ENCODE peak calls at places on chromosomes 6 and 20, in four cellular contexts. One of them, this sample, is unnamed.
A peak's percentile ranks its signal among the peaks of the same experiment; 100 is the strongest.

GRCh38 chr20:62804632-62805364 is at the start of gene OGFR:
- DNase-seq in breast epithelium: no peak
- DNase-seq in stomach: peak; percentile 69
- DNase-seq in HCT116: no peak
- DNase-seq in this sample: no peak

GRCh38 chr20:64063389-64064144 is 569 bp downstream of the TCEA2 start:
- DNase-seq in stomach: no peak
- DNase-seq in breast epithelium: peak; percentile 40
- DNase-seq in HCT116: no peak
- DNase-seq in this sample: no peak

GRCh38 chr20:6765469-6766058 is 1.9 kb upstream of the BMP2 start:
- DNase-seq in HCT116: peak; percentile 19
- DNase-seq in breast epithelium: no peak
- DNase-seq in stomach: no peak
- DNase-seq in this sample: no peak

GRCh38 chr20:20731945-20732296 is 19.5 kb upstream of the RALGAPA2 start:
- DNase-seq in stomach: no peak
- DNase-seq in breast epithelium: no peak
- DNase-seq in HCT116: no peak
- DNase-seq in this sample: no peak

GRCh38 chr6:126267621-126268020 is 72.3 kb upstream of the CENPW start:
- DNase-seq in HCT116: no peak
- DNase-seq in stomach: no peak
- DNase-seq in breast epithelium: no peak
- DNase-seq in this sample: no peak

GRCh38 chr20:20666359-20666758 is 46.1 kb downstream of the RALGAPA2 start:
- DNase-seq in stomach: no peak
- DNase-seq in breast epithelium: no peak
- DNase-seq in HCT116: no peak
- DNase-seq in this sample: no peak

GRCh38 chr20:63782521-63782971 is 43.0 kb downstream of the SLC2A4RG start:
- DNase-seq in HCT116: no peak
- DNase-seq in stomach: no peak
- DNase-seq in breast epithelium: no peak
- DNase-seq in this sample: no peak

GRCh38 chr6:158086054-158086705 is 81.9 kb downstream of the SERAC1 start:
- DNase-seq in HCT116: no peak
- DNase-seq in stomach: no peak
- DNase-seq in breast epithelium: no peak
- DNase-seq in this sample: no peak

GRCh38 chr20:2385026-2385425 is 4.3 kb downstream of the TGM6 start:
- DNase-seq in breast epithelium: no peak
- DNase-seq in stomach: no peak
- DNase-seq in HCT116: no peak
- DNase-seq in this sample: no peak

GRCh38 chr6:21729431-21729830 is 135.9 kb downstream of the SOX4 start:
- DNase-seq in stomach: no peak
- DNase-seq in breast epithelium: peak; percentile 74
- DNase-seq in HCT116: no peak
- DNase-seq in this sample: no peak

DNA sequence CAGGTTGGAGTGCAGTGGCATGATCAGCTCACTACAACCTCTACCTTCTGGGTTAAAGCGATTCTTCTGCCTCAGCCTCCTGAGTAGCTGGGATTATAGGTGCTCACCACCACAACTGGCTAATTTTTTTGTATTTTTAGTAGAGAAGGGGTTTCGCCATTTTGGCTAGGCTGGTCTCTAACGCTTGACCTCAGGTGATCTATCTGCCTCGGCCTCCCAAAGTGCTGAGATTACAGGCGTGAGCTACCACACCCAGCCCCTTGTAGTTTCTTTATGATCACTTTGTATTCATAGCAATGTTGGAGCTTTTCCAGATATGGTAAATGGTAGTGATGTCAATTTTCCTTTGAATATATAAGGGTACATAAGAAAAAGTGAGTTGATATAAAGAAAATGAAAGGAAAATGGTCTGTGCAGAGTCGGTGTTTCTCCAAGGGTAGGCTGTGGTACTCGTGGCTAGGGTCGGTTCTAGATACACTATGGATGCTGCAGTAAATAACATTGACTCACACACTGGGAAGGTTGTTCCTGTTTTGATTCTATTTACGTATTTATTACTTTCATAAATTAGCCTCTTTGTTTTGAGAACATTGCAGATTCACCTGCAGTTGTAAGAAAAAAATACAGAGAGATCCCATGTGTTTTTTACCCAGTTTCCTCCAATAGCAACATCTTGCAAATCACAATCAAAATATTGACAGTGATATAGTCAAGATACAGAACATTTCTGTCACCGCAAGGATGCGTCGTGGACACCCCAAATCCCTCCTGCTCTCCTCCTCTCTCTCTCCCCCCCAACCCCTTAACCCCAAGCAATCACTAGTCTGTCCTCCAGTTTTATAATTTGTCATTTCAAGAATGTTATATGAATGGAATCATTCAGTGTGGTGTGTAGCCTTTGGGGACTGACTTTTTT is 2.4 kb downstream of the ZNF831 start:
- DNase-seq in HCT116: no peak
- DNase-seq in breast epithelium: no peak
- DNase-seq in stomach: no peak
- DNase-seq in this sample: no peak
- H3K4me3 ChIP-seq in HCT116: no peak overlapping the region
- H3K4me3 ChIP-seq in breast epithelium: no peak overlapping the region
- H3K4me3 ChIP-seq in stomach: no peak overlapping the region
- H3K4me3 ChIP-seq in this sample: no peak overlapping the region

GRCh38 chr20:58906894-58907293 is 54.4 kb downstream of the GNAS start:
- DNase-seq in stomach: peak; percentile 57
- DNase-seq in HCT116: no peak
- DNase-seq in breast epithelium: no peak
- DNase-seq in this sample: no peak
- TF ChIP-seq POLR2AphosphoS5 in stomach: peak; percentile 60
- TF ChIP-seq POLR2AphosphoS5 in HCT116: no peak
- TF ChIP-seq POLR2AphosphoS5 in breast epithelium: no peak
- TF ChIP-seq POLR2AphosphoS5 in this sample: no peak

DNA sequence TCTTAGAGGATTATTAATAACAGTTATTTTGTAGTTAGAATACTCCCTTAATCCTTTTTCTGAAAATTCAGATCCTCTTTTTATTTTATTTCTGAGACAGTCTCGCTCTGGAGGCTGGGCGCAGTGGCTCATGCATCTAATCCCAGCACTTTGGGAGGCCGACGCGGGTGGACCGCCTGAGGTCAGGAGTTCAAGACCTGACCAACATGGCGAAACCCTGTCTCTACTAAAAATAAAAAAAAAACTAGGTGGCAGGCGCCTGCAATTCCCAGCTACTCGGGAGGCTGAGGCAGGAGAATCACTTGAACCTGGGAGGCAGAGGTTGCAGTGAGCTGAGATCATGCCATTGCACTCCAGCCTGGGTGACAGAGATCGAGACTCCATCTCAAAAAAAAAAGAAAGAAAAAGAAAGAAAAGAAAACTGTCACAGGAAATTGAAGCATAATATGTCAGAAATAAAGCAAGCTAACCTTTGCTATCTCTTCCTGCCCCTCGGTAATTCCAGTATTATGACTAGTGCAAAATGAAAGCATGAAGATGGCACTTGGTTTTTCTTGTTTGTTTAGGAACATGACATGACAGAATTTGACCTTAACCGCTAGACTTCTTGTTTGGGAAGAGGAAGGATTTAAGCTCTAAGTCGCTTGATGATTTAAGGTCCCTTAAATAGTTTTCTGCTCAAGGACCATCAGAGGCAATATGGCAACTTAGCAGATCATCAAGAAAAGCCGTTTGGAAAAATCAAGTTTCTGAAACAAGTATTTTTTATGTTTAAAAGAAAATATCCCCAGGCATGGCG is 1.8 kb upstream of the RBM39 start:
- DNase-seq in stomach: no peak
- DNase-seq in breast epithelium: peak; percentile 17
- DNase-seq in HCT116: no peak
- DNase-seq in this sample: no peak
- H3K4me3 ChIP-seq in stomach: no peak overlapping the region
- H3K4me3 ChIP-seq in breast epithelium: no peak overlapping the region
- H3K4me3 ChIP-seq in HCT116: peak overlapping the region; percentile 90
- H3K4me3 ChIP-seq in this sample: no peak overlapping the region

GRCh38 chr20:5716953-5717352 is 33.2 kb upstream of the SHLD1 start:
- DNase-seq in HCT116: no peak
- DNase-seq in stomach: no peak
- DNase-seq in breast epithelium: no peak
- DNase-seq in this sample: no peak

GRCh38 chr20:5720696-5721095 is 29.5 kb upstream of the SHLD1 start:
- DNase-seq in breast epithelium: no peak
- DNase-seq in stomach: no peak
- DNase-seq in HCT116: no peak
- DNase-seq in this sample: no peak

GRCh38 chr20:5715068-5715841 is 34.9 kb upstream of the SHLD1 start:
- DNase-seq in breast epithelium: no peak
- DNase-seq in HCT116: no peak
- DNase-seq in stomach: no peak
- DNase-seq in this sample: no peak

GRCh38 chr20:5719861-5720401 is 30.3 kb upstream of the SHLD1 start:
- DNase-seq in stomach: no peak
- DNase-seq in HCT116: no peak
- DNase-seq in breast epithelium: no peak
- DNase-seq in this sample: no peak

GRCh38 chr20:5718896-5719595 is 31.2 kb upstream of the SHLD1 start:
- DNase-seq in HCT116: no peak
- DNase-seq in stomach: no peak
- DNase-seq in breast epithelium: peak; percentile 42
- DNase-seq in this sample: no peak
- TF ChIP-seq POLR2AphosphoS5 in HCT116: no peak
- TF ChIP-seq POLR2AphosphoS5 in stomach: no peak
- TF ChIP-seq POLR2AphosphoS5 in breast epithelium: no peak
- TF ChIP-seq POLR2AphosphoS5 in this sample: no peak

GRCh38 chr6:373031-373430 is 18.5 kb upstream of the IRF4 start:
- DNase-seq in breast epithelium: no peak
- DNase-seq in HCT116: no peak
- DNase-seq in stomach: no peak
- DNase-seq in this sample: no peak

GRCh38 chr6:376823-377571 is 14.6 kb upstream of the IRF4 start:
- DNase-seq in stomach: no peak
- DNase-seq in HCT116: no peak
- DNase-seq in breast epithelium: no peak
- DNase-seq in this sample: no peak

GRCh38 chr6:373773-374724 is 17.5 kb upstream of the IRF4 start:
- DNase-seq in HCT116: no peak
- DNase-seq in breast epithelium: no peak
- DNase-seq in stomach: no peak
- DNase-seq in this sample: no peak

GRCh38 chr6:372336-372911 is 19.1 kb upstream of the IRF4 start:
- DNase-seq in stomach: no peak
- DNase-seq in breast epithelium: no peak
- DNase-seq in HCT116: no peak
- DNase-seq in this sample: no peak

DNA sequence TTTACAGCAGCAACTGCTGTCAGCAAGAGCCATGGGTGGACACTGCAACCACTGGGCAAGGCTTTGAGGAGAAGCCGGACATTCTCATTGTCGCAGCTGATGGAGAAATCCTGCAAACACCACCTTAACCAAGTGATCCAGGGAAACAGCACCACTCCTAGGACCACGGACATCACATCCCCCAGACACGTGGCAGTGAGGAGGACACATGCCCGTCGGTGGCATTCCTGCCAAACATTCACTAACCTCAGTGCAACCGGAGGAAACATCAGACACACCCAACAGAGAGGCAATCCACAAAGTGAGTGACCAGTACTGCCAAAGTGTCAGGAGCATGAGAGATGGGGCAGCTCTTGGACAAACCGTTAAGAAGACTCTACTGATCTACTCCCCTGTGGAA is 16.6 kb upstream of the IRF4 start:
- DNase-seq in stomach: no peak
- DNase-seq in breast epithelium: no peak
- DNase-seq in HCT116: no peak
- DNase-seq in this sample: no peak
- H3K4me3 ChIP-seq in stomach: no peak overlapping the region
- H3K4me3 ChIP-seq in breast epithelium: no peak overlapping the region
- H3K4me3 ChIP-seq in HCT116: no peak overlapping the region
- H3K4me3 ChIP-seq in this sample: no peak overlapping the region

GRCh38 chr20:41151134-41151869 is 14.0 kb downstream of the PLCG1 start:
- DNase-seq in stomach: no peak
- DNase-seq in breast epithelium: no peak
- DNase-seq in HCT116: no peak
- DNase-seq in this sample: no peak

GRCh38 chr20:41149679-41150131 is 12.4 kb downstream of the PLCG1 start:
- DNase-seq in stomach: no peak
- DNase-seq in breast epithelium: no peak
- DNase-seq in HCT116: peak; percentile 24
- DNase-seq in this sample: no peak

GRCh38 chr20:41148956-41149355 is 11.6 kb downstream of the PLCG1 start:
- DNase-seq in breast epithelium: no peak
- DNase-seq in HCT116: no peak
- DNase-seq in stomach: no peak
- DNase-seq in this sample: no peak

GRCh38 chr20:41152108-41152757 is 14.9 kb downstream of the PLCG1 start:
- DNase-seq in stomach: no peak
- DNase-seq in breast epithelium: no peak
- DNase-seq in HCT116: no peak
- DNase-seq in this sample: no peak

GRCh38 chr20:41150664-41151063 is 13.3 kb downstream of the PLCG1 start:
- DNase-seq in breast epithelium: no peak
- DNase-seq in HCT116: no peak
- DNase-seq in stomach: no peak
- DNase-seq in this sample: no peak
- TF ChIP-seq POLR2AphosphoS5 in breast epithelium: no peak
- TF ChIP-seq POLR2AphosphoS5 in HCT116: no peak
- TF ChIP-seq POLR2AphosphoS5 in stomach: no peak
- TF ChIP-seq POLR2AphosphoS5 in this sample: no peak

GRCh38 chr6:63140114-63140513 is 71.2 kb upstream of the FKBP1C start:
- DNase-seq in HCT116: no peak
- DNase-seq in stomach: no peak
- DNase-seq in breast epithelium: no peak
- DNase-seq in this sample: no peak

DNA sequence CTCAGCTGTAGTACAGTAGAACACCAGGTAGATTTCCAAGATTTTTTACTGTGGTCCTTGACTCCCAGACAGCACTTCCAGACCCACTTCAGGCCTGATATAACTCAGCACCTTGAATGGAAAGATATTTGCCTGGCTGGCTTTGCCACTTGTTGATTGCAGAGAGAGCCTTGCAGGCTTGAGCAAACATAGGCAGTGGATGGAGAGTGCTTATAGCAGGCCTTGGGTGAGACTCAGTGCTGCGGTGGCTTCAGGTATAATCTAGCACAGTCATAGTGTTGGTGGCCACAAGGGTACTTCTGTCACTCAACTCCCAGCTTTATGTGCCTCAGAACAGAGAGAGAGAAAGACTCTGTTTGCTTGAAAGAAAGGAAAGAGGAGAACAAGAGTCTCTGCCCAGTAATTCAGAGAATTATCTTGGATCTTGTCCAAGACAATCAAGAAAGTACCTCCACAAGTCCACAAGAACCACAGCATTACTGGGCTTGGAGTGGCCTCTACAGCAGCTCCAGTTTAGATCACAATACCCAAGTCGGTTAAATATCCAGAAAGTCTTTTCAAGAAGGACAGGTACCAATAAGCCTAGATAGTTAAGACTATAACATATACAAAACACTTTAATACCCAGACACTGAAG is 70.5 kb upstream of the FKBP1C start:
- DNase-seq in breast epithelium: no peak
- DNase-seq in stomach: no peak
- DNase-seq in HCT116: no peak
- DNase-seq in this sample: no peak
- H3K4me3 ChIP-seq in breast epithelium: no peak overlapping the region
- H3K4me3 ChIP-seq in stomach: no peak overlapping the region
- H3K4me3 ChIP-seq in HCT116: no peak overlapping the region
- H3K4me3 ChIP-seq in this sample: no peak overlapping the region

This sample was measured in vagina.